ENCODE peak calls at places on chromosome 9, in eight cellular contexts. One of them, this sample, is unnamed.

GRCh38 chr9:93697352-93698139 is 121.2 kb downstream of the PHF2 start:
- DNase-seq in amniotic stem cell: no peak
- DNase-seq in H9: peak; percentile 17
- DNase-seq in EL: no peak
- DNase-seq in left ventricle myocardium superior: no peak
- DNase-seq in dorsolateral prefrontal cortex: no peak
- DNase-seq in posterior cingulate gyrus: no peak
- DNase-seq in progenitor cell of endocrine pancreas: no peak
- DNase-seq in this sample: no peak

GRCh38 chr9:69466151-69466550 is 141.1 kb downstream of the ENTREP1 start:
- DNase-seq in progenitor cell of endocrine pancreas: no peak
- DNase-seq in H9: no peak
- DNase-seq in left ventricle myocardium superior: no peak
- DNase-seq in posterior cingulate gyrus: no peak
- DNase-seq in amniotic stem cell: no peak
- DNase-seq in dorsolateral prefrontal cortex: no peak
- DNase-seq in EL: peak; percentile 10
- DNase-seq in this sample: no peak

GRCh38 chr9:120916573-120916972 is 10.0 kb downstream of the TRAF1 start:
- DNase-seq in H9: no peak
- DNase-seq in dorsolateral prefrontal cortex: peak; percentile 82
- DNase-seq in EL: peak; percentile 63
- DNase-seq in left ventricle myocardium superior: peak; percentile 81
- DNase-seq in progenitor cell of endocrine pancreas: no peak
- DNase-seq in amniotic stem cell: peak; percentile 32
- DNase-seq in posterior cingulate gyrus: no peak
- DNase-seq in this sample: peak; percentile 64

GRCh38 chr9:131773911-131774379 is 34.1 kb upstream of the RAPGEF1 start:
- DNase-seq in posterior cingulate gyrus: no peak
- DNase-seq in amniotic stem cell: peak; percentile 54
- DNase-seq in H9: peak; percentile 75
- DNase-seq in dorsolateral prefrontal cortex: no peak
- DNase-seq in EL: peak; percentile 51
- DNase-seq in progenitor cell of endocrine pancreas: peak; percentile 72
- DNase-seq in left ventricle myocardium superior: peak; percentile 35
- DNase-seq in this sample: peak; percentile 55

GRCh38 chr9:6415266-6415665 is 2.3 kb downstream of the UHRF2 start:
- DNase-seq in dorsolateral prefrontal cortex: no peak
- DNase-seq in amniotic stem cell: no peak
- DNase-seq in H9: no peak
- DNase-seq in left ventricle myocardium superior: no peak
- DNase-seq in posterior cingulate gyrus: no peak
- DNase-seq in progenitor cell of endocrine pancreas: no peak
- DNase-seq in EL: peak; percentile 12
- DNase-seq in this sample: no peak

GRCh38 chr9:13529321-13530104 is 250.0 kb upstream of the MPDZ start:
- DNase-seq in left ventricle myocardium superior: no peak
- DNase-seq in H9: no peak
- DNase-seq in amniotic stem cell: no peak
- DNase-seq in EL: no peak
- DNase-seq in dorsolateral prefrontal cortex: no peak
- DNase-seq in progenitor cell of endocrine pancreas: no peak
- DNase-seq in posterior cingulate gyrus: no peak
- DNase-seq in this sample: no peak

GRCh38 chr9:89138463-89139390 is 39.9 kb downstream of the SHC3 start:
- DNase-seq in progenitor cell of endocrine pancreas: no peak
- DNase-seq in dorsolateral prefrontal cortex: no peak
- DNase-seq in left ventricle myocardium superior: no peak
- DNase-seq in posterior cingulate gyrus: no peak
- DNase-seq in amniotic stem cell: peak; percentile 7
- DNase-seq in H9: no peak
- DNase-seq in EL: peak; percentile 46
- DNase-seq in this sample: no peak

GRCh38 chr9:8783999-8784398 is 984.4 kb upstream of the DMAC1 start:
- DNase-seq in amniotic stem cell: no peak
- DNase-seq in H9: no peak
- DNase-seq in progenitor cell of endocrine pancreas: no peak
- DNase-seq in posterior cingulate gyrus: no peak
- DNase-seq in dorsolateral prefrontal cortex: no peak
- DNase-seq in left ventricle myocardium superior: no peak
- DNase-seq in EL: no peak
- DNase-seq in this sample: no peak

GRCh38 chr9:14400658-14400995 is 86.7 kb upstream of the NFIB start:
- DNase-seq in posterior cingulate gyrus: peak; percentile 23
- DNase-seq in progenitor cell of endocrine pancreas: no peak
- DNase-seq in EL: peak; percentile 41
- DNase-seq in dorsolateral prefrontal cortex: peak; percentile 80
- DNase-seq in H9: peak; percentile 83
- DNase-seq in left ventricle myocardium superior: peak; percentile 36
- DNase-seq in amniotic stem cell: no peak
- DNase-seq in this sample: peak; percentile 67